ENCODE peak calls at places on chromosomes 12 and 14, in five cellular contexts. E is GM12891; Z is activated naive CD4-positive, alpha-beta T cell treated with anti-CD3 and anti-CD28 coated beads, Interleukin-2, amount 50 U/mL, for 72 hours; P is progenitor cell of endocrine pancreas; M is iris pigment epithelial cell. F is an unnamed sample.

GRCh38 chr12:29616664-29617409 is 119.4 kb upstream of the OVCH1 start:
- DNase-seq in Z (no peak), M (peak; percentile 94), P (no peak), E (no peak), F (no peak)

GRCh38 chr12:43362910-43363694 is 188.9 kb downstream of the ADAMTS20 start:
- DNase-seq in Z (no peak), E (no peak), M (no peak), P (no peak), F (no peak)

GRCh38 chr12:25839470-25839869 is 119.0 kb upstream of the RASSF8 start:
- DNase-seq in E (no peak), Z (no peak), M (peak; percentile 85), P (no peak), F (no peak)

GRCh38 chr12:102010265-102010994 is 51.4 kb downstream of the WASHC3 start:
- DNase-seq in M (no peak), Z (no peak), E (peak; percentile 13), P (no peak), F (no peak)

GRCh38 chr12:114412307-114412706 is 6.4 kb upstream of the TBX5 start:
- DNase-seq in M (no peak), Z (no peak), E (no peak), P (no peak), F (no peak)

GRCh38 chr14:43085820-43086219 is 1421.3 kb downstream of the FSCB start:
- DNase-seq in E (no peak), P (no peak), M (no peak), Z (no peak), F (no peak)

GRCh38 chr12:105440037-105440664 is 109.7 kb downstream of the C12orf75 start:
- DNase-seq in P (no peak), E (no peak), Z (no peak), M (no peak), F (no peak)

GRCh38 chr12:68080577-68080976 is 79.0 kb downstream of the IFNG start:
- DNase-seq in Z (no peak), P (no peak), M (no peak), E (no peak), F (no peak)

GRCh38 chr12:57737467-57738141 is 938 bp downstream of the AGAP2 start:
- DNase-seq in Z (no peak), E (no peak), P (no peak), M (no peak), F (no peak)

GRCh38 chr12:52193991-52194390 is 2.2 kb upstream of the KRT80 start:
- DNase-seq in M (peak; percentile 44), Z (no peak), E (no peak), P (no peak), F (no peak)

GRCh38 chr14:23321572-23322547 is 603 bp downstream of the PABPN1 start:
- DNase-seq in P (peak; percentile 34), Z (peak; percentile 63), M (peak; percentile 74), E (no peak), F (peak; percentile 18)

GRCh38 chr12:11539156-11539555 is 110.3 kb upstream of the ETV6 start:
- DNase-seq in Z (no peak), P (no peak), M (no peak), E (no peak), F (no peak)

GRCh38 chr14:67411820-67412421 is at the start of gene PLEK2:
- DNase-seq in M (peak; percentile 34), P (no peak), Z (peak; percentile 65), E (no peak), F (peak; percentile 38)

GRCh38 chr12:47741340-47741703 is 16.0 kb upstream of the ENDOU start:
- DNase-seq in E (no peak), P (no peak), Z (peak; percentile 33), M (no peak), F (no peak)

GRCh38 chr14:21734457-21735074 is 60.9 kb upstream of the OR4E1 start:
- DNase-seq in Z (peak; percentile 55), M (peak; percentile 60), E (peak; percentile 5), P (no peak), F (peak; percentile 42)

GRCh38 chr12:21547437-21547836 is 21.3 kb downstream of the SPX start:
- DNase-seq in P (no peak), Z (no peak), E (no peak), M (no peak), F (no peak)

GRCh38 chr14:99644723-99645544 is at the start of gene HHIPL1:
- DNase-seq in E (no peak), M (peak; percentile 43), Z (no peak), P (peak; percentile 19), F (no peak)

GRCh38 chr12:94679554-94679953 is 29.2 kb upstream of the TMCC3 start:
- DNase-seq in Z (no peak), M (no peak), E (no peak), P (no peak), F (no peak)

GRCh38 chr14:105119410-105120025 is 49.1 kb downstream of the JAG2 start:
- DNase-seq in M (no peak), P (no peak), Z (no peak), E (no peak), F (no peak)

GRCh38 chr12:13343380-13343779 is 146.9 kb downstream of the EMP1 start:
- DNase-seq in M (no peak), P (no peak), E (no peak), Z (no peak), F (no peak)

GRCh38 chr14:26905219-26905618 is 307.4 kb upstream of the NOVA1 start:
- DNase-seq in Z (no peak), P (no peak), M (no peak), E (no peak), F (no peak)

GRCh38 chr12:67752226-67752732 is 103.7 kb downstream of the DYRK2 start:
- DNase-seq in M (peak; percentile 54), E (no peak), Z (no peak), P (no peak), F (no peak)

GRCh38 chr12:1916396-1917171 is 1.9 kb downstream of the CACNA2D4 start:
- DNase-seq in P (no peak), E (no peak), M (no peak), Z (no peak), F (no peak)

F was measured in prostate gland.